ENCODE peak calls at places on chromosome 9, in six cellular contexts. One of them, this sample, is unnamed.

GRCh38 chr9:136946893-136947891 is 2.1 kb downstream of the C8G start:
- DNase-seq in A549: no peak
- DNase-seq in AG10803: no peak
- DNase-seq in stomach: no peak
- DNase-seq in GM23338: no peak
- DNase-seq in CD8-positive, alpha-beta memory T cell: no peak
- DNase-seq in this sample: no peak

GRCh38 chr9:130946778-130947617 is 8.0 kb upstream of the FIBCD1 start:
- DNase-seq in CD8-positive, alpha-beta memory T cell: no peak
- DNase-seq in GM23338: no peak
- DNase-seq in AG10803: no peak
- DNase-seq in A549: peak; percentile 67
- DNase-seq in stomach: no peak
- DNase-seq in this sample: no peak

GRCh38 chr9:137062384-137062783 is 8.0 kb downstream of the SAPCD2 start:
- DNase-seq in AG10803: no peak
- DNase-seq in CD8-positive, alpha-beta memory T cell: no peak
- DNase-seq in stomach: no peak
- DNase-seq in A549: no peak
- DNase-seq in GM23338: no peak
- DNase-seq in this sample: no peak

GRCh38 chr9:128215491-128216404 is 12.6 kb downstream of the DNM1 start:
- DNase-seq in stomach: no peak
- DNase-seq in CD8-positive, alpha-beta memory T cell: no peak
- DNase-seq in GM23338: no peak
- DNase-seq in AG10803: peak; percentile 83
- DNase-seq in A549: peak; percentile 90
- DNase-seq in this sample: peak; percentile 58

GRCh38 chr9:120841930-120842684 is 615 bp downstream of the PSMD5 start:
- DNase-seq in AG10803: no peak
- DNase-seq in GM23338: peak; percentile 29
- DNase-seq in CD8-positive, alpha-beta memory T cell: no peak
- DNase-seq in A549: no peak
- DNase-seq in stomach: no peak
- DNase-seq in this sample: peak; percentile 10

GRCh38 chr9:16312116-16312515 is 558.4 kb downstream of the BNC2 start:
- DNase-seq in A549: no peak
- DNase-seq in GM23338: no peak
- DNase-seq in stomach: no peak
- DNase-seq in AG10803: peak; percentile 39
- DNase-seq in CD8-positive, alpha-beta memory T cell: no peak
- DNase-seq in this sample: no peak

GRCh38 chr9:126485662-126486061 is 128.1 kb upstream of the LMX1B start:
- DNase-seq in GM23338: no peak
- DNase-seq in A549: no peak
- DNase-seq in CD8-positive, alpha-beta memory T cell: no peak
- DNase-seq in AG10803: no peak
- DNase-seq in stomach: no peak
- DNase-seq in this sample: no peak

GRCh38 chr9:131762356-131762932 is 22.6 kb upstream of the RAPGEF1 start:
- DNase-seq in GM23338: peak; percentile 91
- DNase-seq in CD8-positive, alpha-beta memory T cell: peak; percentile 78
- DNase-seq in A549: peak; percentile 66
- DNase-seq in stomach: peak; percentile 84
- DNase-seq in AG10803: peak; percentile 35
- DNase-seq in this sample: peak; percentile 81

GRCh38 chr9:77926314-77926959 is 105.2 kb downstream of the GNAQ start:
- DNase-seq in GM23338: no peak
- DNase-seq in A549: peak; percentile 31
- DNase-seq in AG10803: peak; percentile 71
- DNase-seq in stomach: no peak
- DNase-seq in CD8-positive, alpha-beta memory T cell: no peak
- DNase-seq in this sample: peak; percentile 67

GRCh38 chr9:119884411-119884810 is 515.2 kb upstream of the BRINP1 start:
- DNase-seq in A549: no peak
- DNase-seq in AG10803: no peak
- DNase-seq in GM23338: peak; percentile 76
- DNase-seq in stomach: no peak
- DNase-seq in CD8-positive, alpha-beta memory T cell: no peak
- DNase-seq in this sample: no peak

GRCh38 chr9:113626735-113627495 is 163.4 kb downstream of the RGS3 start:
- DNase-seq in GM23338: no peak
- DNase-seq in A549: no peak
- DNase-seq in AG10803: no peak
- DNase-seq in CD8-positive, alpha-beta memory T cell: no peak
- DNase-seq in stomach: no peak
- DNase-seq in this sample: peak; percentile 45

GRCh38 chr9:26301659-26302058 is 590.9 kb downstream of the CAAP1 start:
- DNase-seq in stomach: no peak
- DNase-seq in AG10803: no peak
- DNase-seq in GM23338: no peak
- DNase-seq in CD8-positive, alpha-beta memory T cell: no peak
- DNase-seq in A549: no peak
- DNase-seq in this sample: no peak

GRCh38 chr9:13896047-13896446 is 417.9 kb downstream of the NFIB start:
- DNase-seq in A549: no peak
- DNase-seq in stomach: no peak
- DNase-seq in AG10803: no peak
- DNase-seq in GM23338: no peak
- DNase-seq in CD8-positive, alpha-beta memory T cell: no peak
- DNase-seq in this sample: no peak

GRCh38 chr9:12815895-12816294 is 41.1 kb downstream of the LURAP1L start:
- DNase-seq in CD8-positive, alpha-beta memory T cell: no peak
- DNase-seq in GM23338: no peak
- DNase-seq in stomach: no peak
- DNase-seq in A549: peak; percentile 31
- DNase-seq in AG10803: peak; percentile 45
- DNase-seq in this sample: peak; percentile 33

GRCh38 chr9:12814877-12815237 is 40.0 kb downstream of the LURAP1L start:
- DNase-seq in A549: no peak
- DNase-seq in stomach: no peak
- DNase-seq in AG10803: no peak
- DNase-seq in CD8-positive, alpha-beta memory T cell: no peak
- DNase-seq in GM23338: no peak
- DNase-seq in this sample: no peak

GRCh38 chr9:12813533-12813932 is 38.7 kb downstream of the LURAP1L start:
- DNase-seq in stomach: no peak
- DNase-seq in GM23338: no peak
- DNase-seq in AG10803: no peak
- DNase-seq in CD8-positive, alpha-beta memory T cell: no peak
- DNase-seq in A549: no peak
- DNase-seq in this sample: no peak

GRCh38 chr9:12812710-12813109 is 37.9 kb downstream of the LURAP1L start:
- DNase-seq in stomach: no peak
- DNase-seq in GM23338: no peak
- DNase-seq in CD8-positive, alpha-beta memory T cell: no peak
- DNase-seq in A549: no peak
- DNase-seq in AG10803: no peak
- DNase-seq in this sample: no peak

DNA sequence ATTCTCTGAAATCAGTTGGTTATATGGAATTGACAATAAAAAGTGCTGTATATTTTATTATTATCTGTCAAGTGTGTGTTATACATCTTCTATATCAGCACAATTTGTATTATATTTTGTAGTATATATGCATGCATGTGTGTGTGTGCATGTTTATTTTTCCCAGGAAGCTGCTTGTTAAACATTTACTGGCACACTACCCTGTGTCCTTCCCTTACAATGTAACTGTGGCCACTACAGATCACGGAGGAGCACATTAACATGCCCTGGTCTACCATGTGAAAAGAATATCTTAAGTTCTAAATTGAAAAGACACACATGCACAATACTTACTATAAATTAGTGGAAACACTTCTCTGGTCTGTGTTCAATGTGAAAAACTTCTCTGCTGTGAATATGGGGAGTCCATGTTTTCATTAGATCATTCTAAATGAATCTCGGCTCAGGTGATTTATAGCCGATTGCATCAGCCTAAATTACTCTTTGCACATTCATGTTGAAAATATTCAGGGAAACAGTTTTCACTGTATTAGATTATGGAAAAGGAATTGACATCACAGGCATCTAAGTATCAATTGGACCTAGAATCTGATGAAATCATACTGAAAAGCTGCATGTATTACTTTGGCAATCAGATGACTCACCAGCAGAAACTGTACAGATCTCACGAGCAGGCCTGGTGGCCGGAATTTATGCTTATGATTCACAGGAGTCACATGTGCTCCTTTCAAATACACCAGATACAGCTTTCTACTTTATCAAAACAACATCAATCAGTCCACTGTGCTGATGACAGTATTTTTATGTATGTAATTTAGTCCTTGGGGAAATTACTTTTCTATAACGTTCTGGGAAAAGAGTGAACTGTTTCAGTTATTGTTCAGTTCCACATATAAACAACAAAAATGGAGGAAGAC is 39.4 kb downstream of the LURAP1L start:
- DNase-seq in AG10803: peak; percentile 99
- DNase-seq in A549: peak; percentile 96
- DNase-seq in stomach: peak; percentile 58
- DNase-seq in CD8-positive, alpha-beta memory T cell: no peak
- DNase-seq in GM23338: no peak
- DNase-seq in this sample: peak; percentile 98
- H3K4me3 ChIP-seq in AG10803: peak overlapping the region; percentile 20
- H3K4me3 ChIP-seq in A549: peak overlapping the region; percentile 21
- H3K4me3 ChIP-seq in stomach: no peak overlapping the region
- H3K4me3 ChIP-seq in CD8-positive, alpha-beta memory T cell: no peak overlapping the region
- H3K4me3 ChIP-seq in GM23338: no peak overlapping the region
- H3K4me3 ChIP-seq in this sample: no peak overlapping the region

DNA sequence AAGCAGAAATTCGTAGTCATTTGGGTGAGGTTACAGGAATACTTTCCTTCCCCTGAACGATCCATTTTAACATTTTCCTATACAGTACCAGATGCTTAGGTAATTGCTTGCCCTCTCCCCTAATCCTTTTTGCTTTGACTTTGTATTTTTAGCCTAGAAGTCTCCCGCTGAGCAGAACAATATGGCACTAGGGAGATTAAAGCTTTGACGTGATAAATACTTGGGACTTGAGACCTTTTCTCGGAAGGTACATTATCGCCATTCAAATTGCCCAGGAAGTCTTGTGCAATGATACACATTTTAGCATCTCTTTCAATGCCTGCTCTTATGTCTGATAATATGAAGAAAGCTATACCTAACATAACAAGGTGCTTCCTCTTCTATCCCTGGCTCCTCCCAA is 22.9 kb upstream of the SPATA31C2 start:
- DNase-seq in GM23338: no peak
- DNase-seq in A549: no peak
- DNase-seq in CD8-positive, alpha-beta memory T cell: no peak
- DNase-seq in AG10803: no peak
- DNase-seq in stomach: no peak
- DNase-seq in this sample: no peak
- H3K4me3 ChIP-seq in GM23338: no peak overlapping the region
- H3K4me3 ChIP-seq in A549: no peak overlapping the region
- H3K4me3 ChIP-seq in CD8-positive, alpha-beta memory T cell: no peak overlapping the region
- H3K4me3 ChIP-seq in AG10803: no peak overlapping the region
- H3K4me3 ChIP-seq in stomach: no peak overlapping the region
- H3K4me3 ChIP-seq in this sample: no peak overlapping the region

DNA sequence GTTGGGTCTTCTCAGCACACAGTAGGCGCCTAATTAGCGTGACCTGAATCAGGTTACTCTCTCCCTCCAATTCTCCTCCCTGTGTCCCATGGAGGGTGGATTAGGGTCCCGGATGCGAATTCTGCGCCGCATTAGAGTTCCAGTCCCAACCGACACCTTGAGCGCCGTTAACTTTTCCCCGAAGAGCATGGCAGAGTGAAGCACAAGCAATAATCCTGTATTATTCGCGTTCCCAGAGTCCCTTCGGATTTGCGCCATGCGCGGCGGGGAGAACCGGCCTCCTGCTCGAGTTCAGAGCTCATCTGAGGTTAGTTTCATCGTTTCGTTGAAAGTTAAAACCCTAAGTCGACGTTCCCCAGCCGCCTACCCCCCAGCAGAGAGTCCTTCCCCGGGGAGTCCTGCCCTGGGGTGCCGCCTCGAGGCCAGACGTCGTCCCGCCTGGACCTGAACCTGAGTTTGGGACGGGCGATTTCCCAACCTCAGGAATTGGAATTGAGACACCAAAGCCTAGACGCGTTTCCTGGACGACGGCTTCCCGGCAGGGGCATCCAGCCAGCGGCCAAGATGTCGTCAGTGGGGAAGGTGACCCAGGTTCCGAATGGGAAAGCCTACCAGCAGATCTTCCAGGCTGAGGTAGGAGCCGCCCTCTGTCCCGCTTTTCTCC is at the start of gene CCDC180:
- DNase-seq in AG10803: peak; percentile 41
- DNase-seq in GM23338: peak; percentile 53
- DNase-seq in stomach: no peak
- DNase-seq in A549: no peak
- DNase-seq in CD8-positive, alpha-beta memory T cell: no peak
- DNase-seq in this sample: peak; percentile 57
- H3K4me3 ChIP-seq in AG10803: peak within 1 kb of the TSS; percentile 24
- H3K4me3 ChIP-seq in GM23338: peak within 1 kb of the TSS; percentile 38
- H3K4me3 ChIP-seq in stomach: peak within 1 kb of the TSS; percentile 21
- H3K4me3 ChIP-seq in A549: no peak within 1 kb of the TSS
- H3K4me3 ChIP-seq in CD8-positive, alpha-beta memory T cell: no peak within 1 kb of the TSS
- H3K4me3 ChIP-seq in this sample: peak within 1 kb of the TSS; percentile 41

GRCh38 chr9:124311283-124311682 is 53.5 kb downstream of the NEK6 start:
- DNase-seq in AG10803: no peak
- DNase-seq in CD8-positive, alpha-beta memory T cell: no peak
- DNase-seq in stomach: no peak
- DNase-seq in A549: no peak
- DNase-seq in GM23338: peak; percentile 58
- DNase-seq in this sample: no peak

GRCh38 chr9:124313940-124314339 is 56.2 kb downstream of the NEK6 start:
- DNase-seq in A549: no peak
- DNase-seq in AG10803: no peak
- DNase-seq in stomach: no peak
- DNase-seq in CD8-positive, alpha-beta memory T cell: no peak
- DNase-seq in GM23338: no peak
- DNase-seq in this sample: no peak

GRCh38 chr9:124309665-124310064 is 51.9 kb downstream of the NEK6 start:
- DNase-seq in CD8-positive, alpha-beta memory T cell: no peak
- DNase-seq in AG10803: peak; percentile 96
- DNase-seq in A549: peak; percentile 88
- DNase-seq in GM23338: peak; percentile 49
- DNase-seq in stomach: no peak
- DNase-seq in this sample: peak; percentile 97

GRCh38 chr9:124315856-124316255 is 58.1 kb downstream of the NEK6 start:
- DNase-seq in GM23338: no peak
- DNase-seq in CD8-positive, alpha-beta memory T cell: no peak
- DNase-seq in A549: no peak
- DNase-seq in AG10803: no peak
- DNase-seq in stomach: no peak
- DNase-seq in this sample: no peak

GRCh38 chr9:124312290-124313265 is 54.8 kb downstream of the NEK6 start:
- DNase-seq in GM23338: peak; percentile 61
- DNase-seq in AG10803: no peak
- DNase-seq in CD8-positive, alpha-beta memory T cell: no peak
- DNase-seq in stomach: no peak
- DNase-seq in A549: no peak
- DNase-seq in this sample: no peak
- H3K4me3 ChIP-seq in GM23338: no peak overlapping the region
- H3K4me3 ChIP-seq in AG10803: no peak overlapping the region
- H3K4me3 ChIP-seq in CD8-positive, alpha-beta memory T cell: no peak overlapping the region
- H3K4me3 ChIP-seq in stomach: no peak overlapping the region
- H3K4me3 ChIP-seq in A549: no peak overlapping the region
- H3K4me3 ChIP-seq in this sample: no peak overlapping the region

GRCh38 chr9:111902396-111903147 is 6.0 kb downstream of the UGCG start:
- DNase-seq in stomach: no peak
- DNase-seq in A549: no peak
- DNase-seq in AG10803: no peak
- DNase-seq in GM23338: no peak
- DNase-seq in CD8-positive, alpha-beta memory T cell: no peak
- DNase-seq in this sample: peak; percentile 50
- H3K4me3 ChIP-seq in stomach: no peak overlapping the region
- H3K4me3 ChIP-seq in A549: no peak overlapping the region
- H3K4me3 ChIP-seq in AG10803: peak overlapping the region; percentile 96
- H3K4me3 ChIP-seq in GM23338: no peak overlapping the region
- H3K4me3 ChIP-seq in CD8-positive, alpha-beta memory T cell: peak overlapping the region; percentile 7
- H3K4me3 ChIP-seq in this sample: no peak overlapping the region